ENCODE peak calls at places on chromosomes 5 and 9, in six cellular contexts. D is heart left ventricle, A is fibroblast of pulmonary artery, V is fibroblast of the aortic adventitia, L is Calu3, O is AG10803. C is an unnamed sample.
A peak's percentile ranks its signal among the peaks of the same experiment; 100 is the strongest.

GRCh38 chr5:65043843-65044359 is 275.2 kb downstream of the CWC27 start:
- DNase-seq in L (no peak), A (no peak), O (no peak), V (no peak), D (no peak), C (no peak)

GRCh38 chr9:93491593-93492232 is 38.3 kb upstream of the FAM120AOS start:
- DNase-seq in O (no peak), V (no peak), A (no peak), D (no peak), L (no peak), C (no peak)

GRCh38 chr9:113452206-113452605 is 11.3 kb upstream of the RGS3 start:
- DNase-seq in D (no peak), O (no peak), L (no peak), V (no peak), A (no peak), C (no peak)

GRCh38 chr9:96567203-96567700 is 52.4 kb downstream of the CDC14B start:
- DNase-seq in L (no peak), V (peak; percentile 48), O (peak; percentile 53), A (peak; percentile 28), D (no peak), C (no peak)

GRCh38 chr9:109182940-109183798 is 16.1 kb upstream of the FRRS1L start:
- DNase-seq in D (peak; percentile 33), V (peak; percentile 13), O (peak; percentile 25), A (peak; percentile 30), L (peak; percentile 61), C (peak; percentile 30)

GRCh38 chr5:34012791-34013190 is 4.9 kb upstream of the AMACR start:
- DNase-seq in A (peak; percentile 69), D (no peak), O (peak; percentile 53), V (peak; percentile 92), L (no peak), C (no peak)

GRCh38 chr9:84339951-84340350 is 607 bp downstream of the SLC28A3 start:
- DNase-seq in V (no peak), O (no peak), D (peak; percentile 40), L (peak; percentile 43), A (no peak), C (no peak)

GRCh38 chr9:109894921-109895758 is 115.1 kb downstream of the PALM2AKAP2 start:
- DNase-seq in D (peak; percentile 34), V (no peak), L (no peak), A (no peak), O (peak; percentile 62), C (no peak)

GRCh38 chr9:134325813-134326753 is at the start of gene RXRA:
- DNase-seq in V (peak; percentile 81), L (peak; percentile 80), O (peak; percentile 92), A (peak; percentile 85), D (peak; percentile 93), C (peak; percentile 91)

GRCh38 chr5:74722271-74722670 is 37.2 kb downstream of the HEXB start:
- DNase-seq in D (no peak), L (no peak), O (no peak), A (no peak), V (no peak), C (no peak)

GRCh38 chr9:130663258-130664171 is 879 bp upstream of the PRDM12 start:
- DNase-seq in A (no peak), D (no peak), L (no peak), O (no peak), V (no peak), C (no peak)

GRCh38 chr5:1794896-1795290 is 4.7 kb downstream of the MRPL36 start:
- DNase-seq in D (no peak), O (no peak), A (no peak), L (no peak), V (no peak), C (no peak)

DNA sequence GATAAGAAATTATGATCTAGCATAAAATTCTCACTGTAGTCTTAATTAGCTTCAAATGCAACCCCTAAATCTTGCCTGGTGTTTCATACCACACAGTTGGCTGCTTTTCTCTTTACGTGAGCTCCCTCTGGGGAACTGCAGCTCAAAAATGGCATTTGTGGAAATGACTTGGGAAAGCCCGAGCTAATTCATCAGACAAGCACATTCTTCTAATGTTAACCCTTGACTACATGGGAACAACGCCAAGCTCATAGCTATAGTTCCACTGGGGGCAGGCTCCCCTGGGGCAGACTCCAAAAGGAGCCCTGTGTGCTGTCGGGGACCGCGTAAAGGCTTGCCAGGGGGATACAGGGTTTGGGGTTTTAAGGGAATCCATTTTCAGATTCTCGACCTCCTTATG is 301.3 kb upstream of the DAP start:
- DNase-seq in D (no peak), V (no peak), O (peak; percentile 1), L (no peak), A (no peak), C (no peak)
- TF ChIP-seq CTCF in D (peak; percentile 11), V (no peak), O (no peak), L (no peak), A (no peak), C (no peak)

DNA sequence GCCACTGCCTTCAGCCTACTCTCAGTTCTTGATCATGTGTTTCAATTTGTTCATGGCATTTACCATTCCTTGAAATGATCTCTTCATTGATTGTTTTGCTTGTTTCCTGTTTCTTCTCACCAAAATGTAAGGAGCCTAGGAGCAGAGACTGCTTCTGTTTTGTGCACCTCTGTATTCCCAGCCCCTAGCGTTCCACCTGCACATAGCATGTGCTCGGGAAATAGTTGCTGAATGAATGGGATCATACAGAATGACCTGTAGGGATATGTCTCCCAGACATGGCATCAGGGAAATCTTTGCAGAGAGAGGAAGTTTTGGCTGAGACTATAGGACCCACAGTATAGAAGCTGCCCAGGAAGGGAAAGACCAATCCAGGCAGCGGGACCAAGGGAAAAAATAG is 6.2 kb upstream of the CERCAM start:
- DNase-seq in L (peak; percentile 32), O (no peak), V (no peak), A (no peak), D (no peak), C (no peak)
- TF ChIP-seq CTCF in L (peak; percentile 32), O (no peak), V (peak; percentile 25), A (peak; percentile 35), D (no peak), C (no peak)

DNA sequence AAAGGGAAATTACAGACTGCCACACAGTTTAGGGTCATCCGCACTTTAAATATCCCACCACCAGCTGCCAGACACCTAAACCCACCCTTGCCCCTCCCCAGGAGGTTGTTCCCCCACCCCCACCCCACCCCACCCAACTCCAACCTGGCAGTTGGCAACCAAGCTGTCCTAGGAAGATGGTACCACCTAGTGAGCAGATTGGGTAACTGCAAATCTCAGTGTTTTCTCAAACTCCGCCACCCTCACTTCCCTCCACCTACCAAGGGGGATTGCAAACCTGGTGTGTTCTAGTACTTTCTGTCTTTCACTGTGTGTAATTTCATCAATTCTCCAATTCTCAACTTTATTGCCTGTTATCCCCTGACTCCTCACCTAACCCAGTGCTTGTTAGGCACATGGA is 323.8 kb upstream of the IRX2 start:
- DNase-seq in L (no peak), D (no peak), O (no peak), A (no peak), V (no peak), C (no peak)
- TF ChIP-seq CTCF in L (no peak), D (no peak), O (no peak), A (no peak), V (no peak), C (no peak)

DNA sequence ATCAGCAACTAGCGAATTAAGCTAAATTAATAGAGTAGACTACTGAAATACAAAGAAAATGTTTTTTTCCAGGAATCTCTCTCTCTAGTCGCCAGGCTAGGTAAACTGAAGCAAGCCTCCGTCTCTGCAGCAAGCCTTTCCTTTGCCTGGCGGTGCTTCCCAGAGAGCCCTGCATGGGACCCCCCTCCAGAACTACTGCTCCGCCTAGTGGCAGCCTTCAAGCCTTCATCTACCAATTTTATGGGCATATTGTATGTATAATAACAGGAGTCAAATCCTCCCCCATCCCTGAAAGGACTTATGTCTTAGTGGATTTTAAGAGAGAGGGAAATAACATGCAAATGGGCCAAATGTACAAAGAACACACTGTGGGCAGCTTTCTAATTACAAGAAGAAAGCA is 241.9 kb downstream of the SAXO1 start:
- DNase-seq in A (peak; percentile 20), V (no peak), L (peak; percentile 29), D (no peak), O (no peak), C (no peak)
- TF ChIP-seq CTCF in A (peak; percentile 34), V (peak; percentile 13), L (peak; percentile 19), D (no peak), O (peak; percentile 8), C (no peak)

GRCh38 chr5:61347088-61347487 is 15.0 kb downstream of the ZSWIM6 start:
- DNase-seq in A (peak; percentile 28), O (peak; percentile 60), V (no peak), L (no peak), D (no peak), C (no peak)
- TF ChIP-seq CTCF in A (peak; percentile 7), O (no peak), V (no peak), L (no peak), D (no peak), C (no peak)

GRCh38 chr5:132177691-132178149 is 49.9 kb downstream of the P4HA2 start:
- DNase-seq in V (no peak), A (no peak), L (no peak), D (no peak), O (no peak), C (no peak)

GRCh38 chr5:132179410-132179809 is 48.2 kb downstream of the P4HA2 start:
- DNase-seq in D (no peak), A (no peak), V (peak; percentile 42), O (no peak), L (no peak), C (no peak)

GRCh38 chr5:132176543-132176945 is 51.1 kb downstream of the P4HA2 start:
- DNase-seq in A (no peak), V (no peak), O (no peak), D (no peak), L (no peak), C (no peak)

GRCh38 chr5:132180134-132180745 is 47.4 kb downstream of the P4HA2 start:
- DNase-seq in V (peak; percentile 87), D (no peak), L (peak; percentile 58), A (peak; percentile 82), O (peak; percentile 73), C (no peak)

DNA sequence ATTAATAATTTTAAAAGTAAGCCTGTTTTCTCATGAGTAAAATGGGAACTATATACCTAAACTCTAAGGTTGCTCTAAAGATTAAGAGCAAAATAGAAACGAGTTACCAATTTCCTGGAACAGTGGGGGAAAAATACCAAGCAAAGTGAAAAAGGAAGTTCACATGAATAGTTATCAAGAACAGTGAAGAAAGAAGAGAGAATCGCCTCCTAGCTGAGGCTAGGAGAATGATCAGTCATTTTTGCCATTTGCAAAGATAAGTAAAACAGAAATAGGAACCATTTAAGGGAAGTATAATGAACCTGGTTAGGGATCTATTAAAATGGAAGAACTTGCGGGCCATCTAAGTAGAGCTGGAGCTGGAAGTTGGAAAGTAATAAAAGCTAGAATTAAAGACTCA is 50.7 kb downstream of the P4HA2 start:
- DNase-seq in A (peak; percentile 20), L (no peak), V (peak; percentile 22), D (no peak), O (no peak), C (no peak)
- TF ChIP-seq CTCF in A (peak; percentile 36), L (no peak), V (peak; percentile 30), D (no peak), O (peak; percentile 39), C (no peak)

C was measured in transverse colon.